ENCODE peak calls at places on chromosomes 11 and 22, in eight cellular contexts. C is ovary, X is heart left ventricle, Y is IMR-90, O is H1, K is substantia nigra, I is PC-3, R is Karpas-422. F is an unnamed sample.

GRCh38 chr22:18154821-18155390 is 4.9 kb downstream of the USP18 start:
- DNase-seq in C (no peak), X (no peak), Y (no peak), O (no peak), K (no peak), I (no peak), R (no peak), F (no peak)

GRCh38 chr22:48391171-48391711 is 1436.4 kb downstream of the BRD1 start:
- DNase-seq in C (no peak), X (no peak), Y (no peak), O (no peak), K (no peak), I (no peak), R (no peak), F (no peak)

GRCh38 chr22:31577711-31578110 is 81.4 kb downstream of the SFI1 start:
- DNase-seq in C (no peak), X (no peak), Y (no peak), O (no peak), K (no peak), I (no peak), R (no peak), F (no peak)

GRCh38 chr11:129505266-129505665 is 129.6 kb downstream of the BARX2 start:
- DNase-seq in C (no peak), X (no peak), Y (no peak), O (no peak), K (no peak), I (peak), R (no peak), F (no peak)

GRCh38 chr11:2362414-2362813 is 14.7 kb upstream of the CD81 start:
- DNase-seq in C (no peak), X (no peak), Y (no peak), O (no peak), K (no peak), I (no peak), R (no peak), F (no peak)

GRCh38 chr22:38954414-38955043 is 2.9 kb upstream of the APOBEC3A start:
- DNase-seq in C (no peak), X (no peak), Y (no peak), O (no peak), K (no peak), I (no peak), R (no peak), F (no peak)

GRCh38 chr11:101446238-101446637 is 137.6 kb downstream of the TRPC6 start:
- DNase-seq in C (no peak), X (no peak), Y (peak), O (no peak), K (no peak), I (peak), R (no peak), F (no peak)

GRCh38 chr11:46373787-46374740 is 7.4 kb upstream of the MDK start:
- DNase-seq in C (no peak), X (no peak), Y (no peak), O (no peak), K (no peak), I (no peak), R (no peak), F (no peak)

GRCh38 chr11:44863231-44863630 is 87.5 kb downstream of the TP53I11 start:
- DNase-seq in C (no peak), X (no peak), Y (no peak), O (no peak), K (no peak), I (no peak), R (no peak), F (no peak)

GRCh38 chr11:103380031-103380430 is 270.8 kb downstream of the DYNC2H1 start:
- DNase-seq in C (no peak), X (no peak), Y (peak), O (no peak), K (no peak), I (peak), R (no peak), F (no peak)

GRCh38 chr11:69968407-69969347 is 109.4 kb upstream of the ANO1 start:
- DNase-seq in C (no peak), X (no peak), Y (no peak), O (no peak), K (no peak), I (no peak), R (no peak), F (no peak)

GRCh38 chr11:122673706-122674105 is 18.2 kb downstream of the UBASH3B start:
- DNase-seq in C (no peak), X (no peak), Y (peak), O (no peak), K (no peak), I (peak), R (peak), F (no peak)

GRCh38 chr22:50049299-50050195 is 8.6 kb downstream of the TTLL8 start:
- DNase-seq in C (no peak), X (no peak), Y (no peak), O (no peak), K (no peak), I (no peak), R (no peak), F (no peak)

GRCh38 chr11:68030318-68031135 is at the start of gene NDUFS8:
- DNase-seq in C (peak), X (peak), Y (peak), O (peak), K (peak), I (peak), R (peak), F (peak)

GRCh38 chr11:28176231-28176853 is 68.2 kb downstream of the METTL15 start:
- DNase-seq in C (no peak), X (no peak), Y (no peak), O (no peak), K (no peak), I (peak), R (no peak), F (no peak)

GRCh38 chr11:110173775-110174644 is 80.8 kb downstream of the ZC3H12C start:
- DNase-seq in C (peak), X (peak), Y (peak), O (peak), K (peak), I (peak), R (peak), F (peak)

GRCh38 chr11:86565787-86566186 is 106.6 kb downstream of the ME3 start:
- DNase-seq in C (no peak), X (no peak), Y (no peak), O (no peak), K (no peak), I (no peak), R (no peak), F (no peak)

GRCh38 chr11:59901306-59901705 is 22.7 kb downstream of the OOSP3 start:
- DNase-seq in C (no peak), X (peak), Y (no peak), O (no peak), K (no peak), I (peak), R (no peak), F (no peak)

GRCh38 chr11:67470337-67471002 is 1.4 kb upstream of the TMEM134 start:
- DNase-seq in C (no peak), X (no peak), Y (no peak), O (no peak), K (no peak), I (no peak), R (no peak), F (no peak)

GRCh38 chr22:37275134-37275533 is 7.2 kb upstream of the CYTH4 start:
- DNase-seq in C (no peak), X (no peak), Y (no peak), O (no peak), K (no peak), I (no peak), R (no peak), F (no peak)

GRCh38 chr22:46646531-46647211 is 26.5 kb downstream of the GRAMD4 start:
- DNase-seq in C (no peak), X (no peak), Y (no peak), O (no peak), K (no peak), I (no peak), R (no peak), F (no peak)

GRCh38 chr11:60345489-60345888 is 18.4 kb downstream of the MS4A6E start:
- DNase-seq in C (no peak), X (peak), Y (no peak), O (peak), K (no peak), I (peak), R (peak), F (no peak)

GRCh38 chr22:46576556-46577351 is 39.3 kb upstream of the CELSR1 start:
- DNase-seq in C (peak), X (peak), Y (peak), O (no peak), K (no peak), I (peak), R (peak), F (no peak)

GRCh38 chr11:10612217-10612862 is 43.9 kb upstream of the LYVE1 start:
- DNase-seq in C (no peak), X (no peak), Y (no peak), O (no peak), K (no peak), I (no peak), R (no peak), F (no peak)

GRCh38 chr11:28090052-28090749 is 17.8 kb downstream of the KIF18A start:
- DNase-seq in C (no peak), X (no peak), Y (peak), O (no peak), K (no peak), I (peak), R (no peak), F (no peak)

GRCh38 chr22:45504703-45505341 is 2.1 kb downstream of the FBLN1 start:
- DNase-seq in C (no peak), X (peak), Y (peak), O (no peak), K (no peak), I (no peak), R (no peak), F (no peak)

GRCh38 chr22:45505991-45506743 is 3.5 kb downstream of the FBLN1 start:
- DNase-seq in C (no peak), X (no peak), Y (no peak), O (no peak), K (no peak), I (no peak), R (no peak), F (no peak)

GRCh38 chr22:45503816-45504702 is 1.4 kb downstream of the FBLN1 start:
- DNase-seq in C (no peak), X (no peak), Y (peak), O (peak), K (no peak), I (no peak), R (no peak), F (no peak)

GRCh38 chr22:45502215-45503070 is at the start of gene FBLN1:
- DNase-seq in C (peak), X (peak), Y (no peak), O (no peak), K (no peak), I (peak), R (no peak), F (no peak)

DNA sequence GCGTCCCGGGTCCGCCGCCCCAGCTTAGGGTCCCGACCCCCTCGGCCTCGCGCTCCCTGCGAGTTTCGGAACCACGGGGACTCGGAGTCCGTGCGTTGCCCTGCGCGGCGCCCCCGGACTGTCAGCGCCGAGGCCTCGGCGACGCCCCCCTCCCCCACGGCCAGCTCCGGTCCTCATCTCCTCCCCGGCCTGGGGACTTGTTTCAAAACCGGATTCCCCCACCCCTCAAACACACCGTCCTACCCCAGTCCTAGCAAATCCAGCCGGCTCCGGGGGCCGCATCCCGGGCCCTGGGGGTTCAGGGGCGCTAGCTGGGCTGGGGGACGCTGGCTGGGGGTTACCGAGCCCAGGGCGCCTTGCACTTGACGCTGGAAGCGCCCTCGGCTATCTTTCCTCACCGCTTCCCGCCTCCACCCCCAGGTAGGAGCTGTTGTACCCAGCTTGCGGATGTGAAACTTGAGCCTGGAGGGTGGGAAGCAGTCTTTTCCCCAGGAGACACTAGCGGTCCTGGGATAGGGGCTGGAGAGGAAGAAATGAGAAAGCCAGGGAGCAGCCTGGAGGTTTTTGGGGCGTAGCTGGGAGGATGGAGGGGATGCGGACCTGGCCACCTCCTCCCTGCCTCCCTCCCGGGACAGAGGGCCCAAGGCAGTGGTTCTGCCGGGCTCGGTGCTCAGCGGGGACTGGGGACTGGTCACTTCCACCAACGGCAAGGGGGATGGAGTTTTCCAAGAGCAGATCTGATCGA is 560 bp downstream of the FBLN1 start:
- DNase-seq in C (no peak), X (no peak), Y (no peak), O (no peak), K (no peak), I (no peak), R (no peak), F (no peak)
- H3K27ac ChIP-seq in C (peak), X (peak), Y (peak), O (peak), K (no peak), I (no peak), R (no peak), F (peak)

GRCh38 chr11:134223066-134223465 is 701 bp downstream of the NCAPD3 start:
- DNase-seq in C (no peak), X (no peak), Y (no peak), O (no peak), K (no peak), I (peak), R (no peak), F (no peak)
- H3K27ac ChIP-seq in C (no peak), X (no peak), Y (no peak), O (no peak), K (no peak), I (no peak), R (no peak), F (no peak)

DNA sequence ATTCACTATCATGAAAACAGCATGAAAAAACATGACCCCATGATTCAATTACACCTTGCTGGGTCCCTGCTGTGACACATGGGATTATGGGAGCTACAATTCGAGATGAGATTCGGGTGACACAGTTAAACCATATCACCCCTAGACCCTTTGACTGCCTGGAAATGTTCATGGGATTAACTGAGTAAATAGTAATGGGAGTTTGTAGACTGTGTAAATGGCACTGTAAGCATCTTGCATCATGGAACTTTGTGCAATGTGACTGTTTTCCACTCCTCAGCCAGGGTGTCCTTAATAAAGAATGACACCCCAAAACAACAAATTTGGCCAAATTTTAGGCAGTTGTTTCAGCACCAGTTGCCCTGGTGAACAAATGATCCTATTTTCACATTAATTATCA is 7.9 kb upstream of the SLC22A25 start:
- DNase-seq in C (no peak), X (no peak), Y (no peak), O (no peak), K (no peak), I (no peak), R (no peak), F (no peak)
- H3K27ac ChIP-seq in C (no peak), X (no peak), Y (no peak), O (no peak), K (no peak), I (no peak), R (no peak), F (no peak)

DNA sequence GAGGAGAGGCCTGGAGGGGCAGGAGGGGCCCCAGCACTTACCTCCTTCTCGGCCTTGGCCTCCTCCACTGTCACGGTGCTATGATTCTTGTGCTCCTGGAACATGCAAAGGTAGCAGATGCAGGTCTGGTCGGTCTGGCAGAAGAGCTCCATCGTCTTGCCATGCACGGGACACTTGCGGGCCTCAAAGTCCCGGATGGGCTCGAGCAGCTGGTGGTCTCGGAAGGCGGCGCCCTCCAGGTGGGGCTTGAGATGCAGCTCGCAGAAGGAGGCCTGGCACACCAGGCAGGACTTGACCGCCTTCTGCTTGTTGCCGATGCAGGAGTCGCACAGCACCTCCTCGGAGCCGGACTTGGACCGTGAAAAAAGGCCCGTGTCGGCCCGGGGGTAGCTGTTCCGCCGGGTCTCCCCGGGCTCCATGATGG is 714 bp downstream of the TRIM29 start:
- DNase-seq in C (no peak), X (peak), Y (no peak), O (no peak), K (no peak), I (no peak), R (no peak), F (no peak)
- H3K27ac ChIP-seq in C (no peak), X (no peak), Y (no peak), O (no peak), K (no peak), I (no peak), R (no peak), F (no peak)

GRCh38 chr11:47498149-47498548 is 49.2 kb upstream of the RAPSN start:
- DNase-seq in C (no peak), X (no peak), Y (no peak), O (no peak), K (no peak), I (no peak), R (no peak), F (no peak)
- H3K27ac ChIP-seq in C (no peak), X (no peak), Y (no peak), O (no peak), K (no peak), I (no peak), R (peak), F (no peak)

DNA sequence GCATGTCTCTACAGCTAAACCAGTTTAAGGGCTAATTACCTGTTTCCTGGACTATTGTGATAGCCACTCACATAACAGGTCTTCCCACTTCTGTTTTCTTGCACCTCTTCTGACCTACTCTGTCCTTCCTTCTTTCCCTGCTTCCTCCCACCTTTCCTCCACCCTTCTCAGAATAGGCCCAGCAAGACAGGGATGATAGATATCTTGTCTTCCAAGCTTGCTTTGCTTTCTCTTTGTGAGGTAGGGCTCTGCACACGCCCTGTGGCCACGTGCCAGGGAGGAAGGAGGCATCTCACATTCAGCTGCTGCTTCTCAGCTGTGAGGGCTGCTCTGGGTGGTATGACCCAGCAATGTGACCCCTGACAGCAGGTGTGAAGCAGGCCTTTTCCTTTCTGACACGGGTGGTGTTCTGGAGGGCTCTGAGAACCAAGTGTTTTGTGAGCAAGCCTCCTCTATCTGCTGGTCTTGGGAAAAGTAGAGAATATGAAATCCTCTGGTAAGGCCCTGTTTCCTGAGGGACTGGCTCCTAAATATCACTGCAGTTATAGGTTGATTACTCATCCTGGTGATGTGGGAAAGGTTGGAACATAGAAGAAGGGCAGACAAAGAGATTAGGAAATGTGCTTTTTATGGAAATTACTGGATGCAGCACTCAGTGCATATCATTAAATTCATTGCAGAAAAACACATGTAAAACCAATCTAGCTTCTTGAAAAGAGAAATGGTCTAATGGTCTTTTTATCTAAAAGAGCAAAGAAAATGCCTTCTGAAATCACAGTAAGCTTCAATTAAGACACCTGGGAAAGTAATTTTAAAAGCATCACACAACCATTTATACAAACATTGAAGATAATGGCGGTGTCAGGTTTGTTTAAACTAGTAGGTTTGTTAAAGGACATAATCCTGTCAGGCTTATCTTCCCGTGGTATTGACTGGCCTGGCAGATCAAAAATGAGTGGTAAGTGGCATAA is 8.5 kb downstream of the AMOTL1 start:
- DNase-seq in C (no peak), X (no peak), Y (peak), O (no peak), K (no peak), I (peak), R (no peak), F (no peak)
- H3K27ac ChIP-seq in C (no peak), X (no peak), Y (peak), O (no peak), K (no peak), I (peak), R (no peak), F (no peak)

GRCh38 chr22:35521358-35522264 is 19.0 kb upstream of the RASD2 start:
- DNase-seq in C (no peak), X (no peak), Y (no peak), O (no peak), K (no peak), I (peak), R (no peak), F (no peak)
- H3K27ac ChIP-seq in C (no peak), X (no peak), Y (no peak), O (no peak), K (no peak), I (no peak), R (no peak), F (peak)

F was measured in caudate nucleus.